ENCODE peak calls at places on chromosomes 11 and 22, in four cellular contexts. One of them, this sample, is unnamed.
A peak's percentile ranks its signal among the peaks of the same experiment; 100 is the strongest.

GRCh38 chr11:8271106-8271886 is 7.6 kb upstream of the LMO1 start:
- DNase-seq in astrocyte of the cerebellum: no peak
- DNase-seq in sigmoid colon: peak; percentile 34
- DNase-seq in naive thymus-derived CD4-positive, alpha-beta T cell: no peak
- DNase-seq in this sample: no peak

GRCh38 chr11:93655581-93656255 is 5.8 kb upstream of the CEP295 start:
- DNase-seq in astrocyte of the cerebellum: no peak
- DNase-seq in sigmoid colon: no peak
- DNase-seq in naive thymus-derived CD4-positive, alpha-beta T cell: no peak
- DNase-seq in this sample: peak; percentile 25

GRCh38 chr11:28009383-28009782 is 98.6 kb downstream of the KIF18A start:
- DNase-seq in astrocyte of the cerebellum: peak; percentile 39
- DNase-seq in sigmoid colon: no peak
- DNase-seq in naive thymus-derived CD4-positive, alpha-beta T cell: no peak
- DNase-seq in this sample: no peak

GRCh38 chr11:79922641-79923040 is 481.8 kb upstream of the TENM4 start:
- DNase-seq in astrocyte of the cerebellum: no peak
- DNase-seq in sigmoid colon: no peak
- DNase-seq in naive thymus-derived CD4-positive, alpha-beta T cell: no peak
- DNase-seq in this sample: no peak

GRCh38 chr11:125935056-125935455 is 10.8 kb upstream of the VSIG10L2 start:
- DNase-seq in astrocyte of the cerebellum: no peak
- DNase-seq in sigmoid colon: no peak
- DNase-seq in naive thymus-derived CD4-positive, alpha-beta T cell: no peak
- DNase-seq in this sample: no peak

GRCh38 chr11:92793189-92793588 is 176.3 kb upstream of the MTNR1B start:
- DNase-seq in astrocyte of the cerebellum: no peak
- DNase-seq in sigmoid colon: no peak
- DNase-seq in naive thymus-derived CD4-positive, alpha-beta T cell: no peak
- DNase-seq in this sample: no peak

GRCh38 chr11:8732748-8733241 is 50.2 kb downstream of the RPL27A start:
- DNase-seq in astrocyte of the cerebellum: peak; percentile 50
- DNase-seq in sigmoid colon: peak; percentile 89
- DNase-seq in naive thymus-derived CD4-positive, alpha-beta T cell: no peak
- DNase-seq in this sample: no peak

GRCh38 chr11:34342008-34342533 is 15.7 kb downstream of the ABTB2 start:
- DNase-seq in astrocyte of the cerebellum: no peak
- DNase-seq in sigmoid colon: peak; percentile 67
- DNase-seq in naive thymus-derived CD4-positive, alpha-beta T cell: no peak
- DNase-seq in this sample: no peak

GRCh38 chr11:72732329-72732728 is 19.9 kb downstream of the ARAP1 start:
- DNase-seq in astrocyte of the cerebellum: no peak
- DNase-seq in sigmoid colon: peak; percentile 67
- DNase-seq in naive thymus-derived CD4-positive, alpha-beta T cell: no peak
- DNase-seq in this sample: no peak

DNA sequence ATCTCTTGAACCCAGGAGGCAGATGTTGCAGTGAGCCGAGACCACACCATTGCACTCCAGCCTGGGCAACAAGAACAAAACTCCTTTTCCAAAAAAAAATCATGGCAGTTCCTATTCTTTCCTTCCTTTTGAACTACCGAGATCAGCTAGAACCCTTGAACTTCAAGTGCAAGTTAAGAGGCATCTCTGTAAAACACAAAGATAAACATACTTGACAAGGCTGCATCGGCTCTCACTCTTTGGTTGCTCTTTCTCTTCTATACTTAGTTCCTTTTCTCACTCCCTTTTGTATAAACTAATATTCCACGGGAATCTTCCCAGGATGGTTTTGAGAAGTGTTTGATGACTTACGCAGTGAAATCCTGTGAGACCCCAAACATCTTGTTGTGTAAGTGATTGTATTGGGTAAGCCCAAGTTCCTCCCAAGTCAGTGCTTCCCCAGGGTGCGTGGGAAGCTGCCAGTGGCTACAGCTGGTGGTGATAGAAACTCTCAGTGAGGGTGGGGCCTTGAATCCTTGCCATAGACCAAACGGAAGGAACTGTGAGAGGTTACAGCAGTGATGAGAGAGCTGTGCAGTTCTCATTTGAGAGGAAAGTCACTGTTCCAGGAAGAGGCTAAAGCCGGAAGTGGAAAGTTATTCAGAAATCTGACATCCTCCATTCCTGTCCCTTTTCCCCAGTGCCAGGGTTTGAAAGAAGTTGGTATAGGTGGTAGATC is 24.1 kb upstream of the CDC42EP2 start:
- DNase-seq in astrocyte of the cerebellum: peak; percentile 85
- DNase-seq in sigmoid colon: peak; percentile 99
- DNase-seq in naive thymus-derived CD4-positive, alpha-beta T cell: no peak
- DNase-seq in this sample: no peak
- H3K4me3 ChIP-seq in astrocyte of the cerebellum: no peak overlapping the region
- H3K4me3 ChIP-seq in sigmoid colon: no peak overlapping the region
- H3K4me3 ChIP-seq in naive thymus-derived CD4-positive, alpha-beta T cell: no peak overlapping the region
- H3K4me3 ChIP-seq in this sample: no peak overlapping the region

GRCh38 chr22:46056169-46057041 is 79.4 kb upstream of the WNT7B start:
- DNase-seq in astrocyte of the cerebellum: no peak
- DNase-seq in sigmoid colon: peak; percentile 85
- DNase-seq in naive thymus-derived CD4-positive, alpha-beta T cell: no peak
- DNase-seq in this sample: no peak
- H3K4me3 ChIP-seq in astrocyte of the cerebellum: peak overlapping the region; percentile 44
- H3K4me3 ChIP-seq in sigmoid colon: peak overlapping the region; percentile 10
- H3K4me3 ChIP-seq in naive thymus-derived CD4-positive, alpha-beta T cell: no peak overlapping the region
- H3K4me3 ChIP-seq in this sample: no peak overlapping the region

GRCh38 chr22:49973018-49973965 is 12.7 kb downstream of the PIM3 start:
- DNase-seq in astrocyte of the cerebellum: no peak
- DNase-seq in sigmoid colon: no peak
- DNase-seq in naive thymus-derived CD4-positive, alpha-beta T cell: peak; percentile 7
- DNase-seq in this sample: no peak

GRCh38 chr22:49969751-49970527 is 9.4 kb downstream of the PIM3 start:
- DNase-seq in astrocyte of the cerebellum: no peak
- DNase-seq in sigmoid colon: peak; percentile 69
- DNase-seq in naive thymus-derived CD4-positive, alpha-beta T cell: no peak
- DNase-seq in this sample: no peak

GRCh38 chr22:49970528-49971231 is 10.1 kb downstream of the PIM3 start:
- DNase-seq in astrocyte of the cerebellum: no peak
- DNase-seq in sigmoid colon: peak; percentile 98
- DNase-seq in naive thymus-derived CD4-positive, alpha-beta T cell: peak; percentile 96
- DNase-seq in this sample: peak; percentile 90

GRCh38 chr22:49971232-49972162 is 10.9 kb downstream of the PIM3 start:
- DNase-seq in astrocyte of the cerebellum: no peak
- DNase-seq in sigmoid colon: peak; percentile 88
- DNase-seq in naive thymus-derived CD4-positive, alpha-beta T cell: peak; percentile 9
- DNase-seq in this sample: no peak

GRCh38 chr22:49972163-49973017 is 11.8 kb downstream of the PIM3 start:
- DNase-seq in astrocyte of the cerebellum: no peak
- DNase-seq in sigmoid colon: peak; percentile 70
- DNase-seq in naive thymus-derived CD4-positive, alpha-beta T cell: peak; percentile 19
- DNase-seq in this sample: no peak
- H3K4me3 ChIP-seq in astrocyte of the cerebellum: no peak overlapping the region
- H3K4me3 ChIP-seq in sigmoid colon: peak overlapping the region; percentile 41
- H3K4me3 ChIP-seq in naive thymus-derived CD4-positive, alpha-beta T cell: no peak overlapping the region
- H3K4me3 ChIP-seq in this sample: no peak overlapping the region

DNA sequence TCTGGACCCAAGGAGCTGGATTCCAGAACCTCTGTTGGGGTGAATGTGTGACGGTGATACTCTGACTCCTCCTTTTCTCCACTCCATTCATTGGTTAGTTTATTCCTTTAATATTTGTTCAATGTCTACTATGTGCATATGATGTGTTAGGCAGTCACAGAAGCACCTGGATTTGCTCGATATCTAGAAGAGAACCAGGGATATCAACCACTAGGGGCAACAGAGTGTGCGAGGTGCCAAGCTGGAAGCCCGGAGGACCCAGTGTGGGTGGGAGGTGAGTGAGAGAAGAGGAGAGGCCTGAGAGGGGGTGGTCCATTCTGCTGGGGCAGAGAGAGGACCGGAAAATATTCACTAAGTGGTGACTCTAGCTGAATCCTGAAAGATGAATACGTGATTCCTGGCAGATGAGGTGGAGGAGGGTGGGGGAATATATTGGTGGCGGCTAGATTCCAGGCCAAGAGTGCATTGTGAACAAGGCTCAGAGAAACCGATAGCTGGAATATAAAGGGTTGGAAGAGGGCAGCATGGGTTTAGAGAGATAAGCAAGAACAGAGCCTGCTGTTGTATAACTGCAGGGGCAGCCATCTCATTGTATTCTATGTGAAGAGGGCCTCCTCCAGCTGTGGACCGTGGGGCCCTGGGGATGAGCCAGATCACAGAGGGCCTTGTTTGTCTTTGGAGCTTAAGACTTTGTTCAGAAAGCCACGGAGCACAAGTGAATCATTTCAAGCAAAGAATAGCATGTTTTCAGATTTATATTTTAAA is 6.9 kb upstream of the TIMP3 start:
- DNase-seq in astrocyte of the cerebellum: no peak
- DNase-seq in sigmoid colon: no peak
- DNase-seq in naive thymus-derived CD4-positive, alpha-beta T cell: no peak
- DNase-seq in this sample: no peak
- H3K4me3 ChIP-seq in astrocyte of the cerebellum: no peak overlapping the region
- H3K4me3 ChIP-seq in sigmoid colon: no peak overlapping the region
- H3K4me3 ChIP-seq in naive thymus-derived CD4-positive, alpha-beta T cell: no peak overlapping the region
- H3K4me3 ChIP-seq in this sample: no peak overlapping the region

GRCh38 chr22:49330421-49331222 is 497.1 kb downstream of the BRD1 start:
- DNase-seq in astrocyte of the cerebellum: no peak
- DNase-seq in sigmoid colon: peak; percentile 52
- DNase-seq in naive thymus-derived CD4-positive, alpha-beta T cell: no peak
- DNase-seq in this sample: no peak
- H3K4me3 ChIP-seq in astrocyte of the cerebellum: no peak overlapping the region
- H3K4me3 ChIP-seq in sigmoid colon: no peak overlapping the region
- H3K4me3 ChIP-seq in naive thymus-derived CD4-positive, alpha-beta T cell: no peak overlapping the region
- H3K4me3 ChIP-seq in this sample: no peak overlapping the region

This sample was measured in Jurkat, Clone E6-1.